ENCODE peak calls at places on chromosomes 11 and 22, in seven cellular contexts. P is breast epithelium, R is HFF-Myc, Z is astrocyte of the spinal cord, F is lower leg skin, K is uterus, U is cardiac fibroblast. A is an unnamed sample.

GRCh38 chr11:103659138-103659734 is 377.2 kb upstream of the DDI1 start:
- DNase-seq in P (no peak), U (peak), Z (no peak), F (no peak), K (no peak), R (no peak), A (no peak)

GRCh38 chr11:113176971-113177370 is 137.4 kb upstream of the TTC12 start:
- DNase-seq in K (no peak), Z (peak), P (no peak), R (peak), U (peak), F (no peak), A (peak)

GRCh38 chr11:120273432-120273831 is 33.5 kb downstream of the POU2F3 start:
- DNase-seq in R (no peak), U (peak), Z (no peak), K (no peak), F (no peak), P (no peak), A (peak)

GRCh38 chr11:17263803-17264202 is 12.7 kb upstream of the NUCB2 start:
- DNase-seq in K (no peak), P (no peak), Z (peak), F (no peak), U (peak), R (no peak), A (peak)

GRCh38 chr22:44329179-44329796 is 16.5 kb upstream of the SHISAL1 start:
- DNase-seq in K (no peak), Z (no peak), R (no peak), P (no peak), U (no peak), F (no peak), A (no peak)

GRCh38 chr11:2462092-2462985 is 17.5 kb downstream of the KCNQ1 start:
- DNase-seq in R (no peak), K (no peak), P (no peak), Z (no peak), F (peak), U (no peak), A (no peak)

GRCh38 chr11:11179239-11179638 is 173.8 kb downstream of the CSNK2A3 start:
- DNase-seq in R (no peak), U (peak), F (no peak), K (no peak), Z (peak), P (no peak), A (peak)

GRCh38 chr11:44957051-44957515 is 6.4 kb upstream of the TP53I11 start:
- DNase-seq in P (no peak), U (no peak), Z (no peak), K (no peak), F (no peak), R (no peak), A (no peak)

GRCh38 chr11:123251656-123252344 is 56.8 kb upstream of the CLMP start:
- DNase-seq in R (no peak), F (no peak), P (no peak), K (peak), U (peak), Z (no peak), A (peak)

GRCh38 chr11:17013548-17014320 is 480 bp downstream of the PLEKHA7 start:
- DNase-seq in F (peak), R (no peak), K (no peak), U (no peak), Z (no peak), P (no peak), A (no peak)

GRCh38 chr11:126354631-126355323 is 709 bp upstream of the ST3GAL4 start:
- DNase-seq in P (no peak), F (no peak), U (peak), K (no peak), R (no peak), Z (no peak), A (no peak)

GRCh38 chr11:57700425-57700824 is 11.6 kb downstream of the MED19 start:
- DNase-seq in R (no peak), K (no peak), Z (no peak), P (no peak), U (no peak), F (no peak), A (no peak)

GRCh38 chr11:75625970-75626691 is 42.7 kb downstream of the MAP6 start:
- DNase-seq in U (peak), R (peak), F (no peak), P (no peak), Z (peak), K (no peak), A (peak)

GRCh38 chr22:44701824-44702478 is at the start of gene PRR5:
- DNase-seq in F (peak), K (peak), P (peak), U (peak), Z (peak), R (peak), A (peak)

GRCh38 chr22:25354456-25354855 is 135.0 kb downstream of the CRYBB2 start:
- DNase-seq in Z (no peak), F (peak), P (no peak), R (no peak), K (no peak), U (no peak), A (no peak)

GRCh38 chr11:111531687-111532364 is 8.7 kb upstream of the LAYN start:
- DNase-seq in Z (peak), P (no peak), K (no peak), R (peak), U (peak), F (no peak), A (peak)

GRCh38 chr22:47434336-47435203 is 672.1 kb downstream of the TBC1D22A start:
- DNase-seq in R (no peak), K (no peak), U (no peak), Z (no peak), F (no peak), P (no peak), A (no peak)

GRCh38 chr22:38494498-38494897 is 11.6 kb downstream of the DDX17 start:
- DNase-seq in U (peak), K (no peak), Z (no peak), R (no peak), P (no peak), F (no peak), A (peak)

GRCh38 chr11:66052664-66052982 is 459 bp downstream of the SF3B2 start:
- DNase-seq in K (no peak), P (no peak), F (no peak), Z (no peak), R (no peak), U (no peak), A (no peak)

GRCh38 chr11:66055021-66055420 is 2.9 kb downstream of the SF3B2 start:
- DNase-seq in U (no peak), P (no peak), K (no peak), Z (no peak), R (no peak), F (no peak), A (no peak)

GRCh38 chr11:66050581-66051231 is 1.5 kb upstream of the SF3B2 start:
- DNase-seq in K (no peak), R (no peak), F (no peak), Z (no peak), P (no peak), U (no peak), A (no peak)

GRCh38 chr11:66051371-66051765 is 796 bp upstream of the SF3B2 start:
- DNase-seq in P (no peak), U (no peak), K (no peak), R (no peak), Z (no peak), F (no peak), A (no peak)

GRCh38 chr11:66051766-66052663 is at the start of gene SF3B2:
- DNase-seq in F (peak), R (peak), U (peak), Z (peak), P (peak), K (peak), A (peak)
- TF ChIP-seq CTCF in F (no peak), R (no peak), U (no peak), Z (no peak), P (no peak), K (no peak), A (no peak)

GRCh38 chr11:122150484-122151124 is 34.6 kb upstream of the BLID start:
- DNase-seq in U (no peak), K (no peak), Z (no peak), P (no peak), R (no peak), F (no peak), A (no peak)
- H3K4me3 ChIP-seq in U (no peak), K (no peak), Z (no peak), P (no peak), R (no peak), F (no peak), A (no peak)

GRCh38 chr11:119056397-119056999 is 507 bp downstream of the HYOU1 start:
- DNase-seq in K (no peak), U (peak), P (peak), F (peak), Z (no peak), R (no peak), A (no peak)

GRCh38 chr11:119052163-119052814 is 4.7 kb downstream of the HYOU1 start:
- DNase-seq in U (no peak), F (no peak), P (no peak), K (no peak), Z (no peak), R (no peak), A (no peak)

GRCh38 chr11:119057000-119057769 is at the start of gene HYOU1:
- DNase-seq in F (peak), U (peak), K (peak), Z (peak), P (peak), R (peak), A (peak)

GRCh38 chr11:119054418-119054817 is 2.6 kb downstream of the HYOU1 start:
- DNase-seq in R (no peak), P (no peak), F (no peak), U (no peak), K (no peak), Z (no peak), A (no peak)

GRCh38 chr11:119055901-119056300 is 1.1 kb downstream of the HYOU1 start:
- DNase-seq in R (no peak), K (no peak), Z (peak), P (no peak), F (no peak), U (peak), A (peak)
- TF ChIP-seq CTCF in R (peak), K (no peak), Z (peak), P (no peak), F (no peak), U (peak), A (peak)

GRCh38 chr11:62555464-62556092 is 9.0 kb upstream of the AHNAK start:
- DNase-seq in U (peak), Z (no peak), P (no peak), F (peak), K (no peak), R (no peak), A (peak)
- H3K4me3 ChIP-seq in U (no peak), Z (no peak), P (peak), F (no peak), K (no peak), R (peak), A (peak)

GRCh38 chr11:35096737-35097136 is 42.2 kb upstream of the CD44 start:
- DNase-seq in Z (no peak), P (no peak), R (no peak), F (no peak), K (no peak), U (no peak), A (no peak)
- TF ChIP-seq CTCF in Z (no peak), P (no peak), R (no peak), F (no peak), K (no peak), U (no peak), A (no peak)

DNA sequence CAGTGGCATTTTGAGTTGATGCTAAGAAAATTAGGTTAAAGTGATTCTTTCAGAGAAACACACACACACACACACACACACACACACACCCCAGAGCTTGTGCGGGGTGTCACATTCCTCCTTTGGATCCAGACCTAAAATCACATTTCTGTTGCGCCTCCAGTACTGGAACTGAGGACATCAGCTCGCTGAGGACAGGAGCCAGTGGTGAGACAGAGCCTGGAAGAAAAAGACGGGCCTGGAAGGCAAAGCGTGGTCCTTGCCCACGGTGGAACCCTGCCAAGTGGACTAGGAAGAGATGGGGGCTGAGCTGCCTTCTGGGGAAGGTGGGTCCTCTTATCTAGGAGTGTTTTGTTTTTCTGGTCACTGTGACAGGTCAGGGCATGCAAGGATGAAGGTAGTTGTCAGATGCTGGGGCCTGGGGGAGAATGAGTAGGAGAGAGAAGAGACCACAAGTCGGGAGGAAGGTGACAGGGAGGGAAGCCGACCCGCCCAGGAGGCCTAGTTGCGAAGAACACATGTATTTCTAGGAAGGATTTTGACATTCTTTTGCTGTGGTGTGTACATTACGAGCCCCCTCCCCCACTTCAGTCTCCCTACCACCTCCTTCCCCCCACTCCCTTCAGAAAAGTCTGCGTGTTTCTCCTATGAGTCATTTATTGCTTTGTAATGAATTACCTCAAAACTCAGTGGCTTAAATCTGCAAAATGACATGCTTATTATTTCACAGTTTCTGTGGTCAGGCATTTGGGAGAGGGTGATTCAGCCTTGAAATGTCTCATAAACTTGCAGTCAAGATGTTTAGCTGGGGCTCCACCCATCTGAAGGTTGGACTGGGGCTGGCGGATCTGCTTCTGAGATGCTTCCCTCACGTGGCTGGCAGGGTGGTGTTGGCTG is 4.8 kb upstream of the ELFN2 start:
- DNase-seq in U (peak), K (no peak), F (no peak), R (peak), Z (peak), P (no peak), A (peak)
- H3K4me3 ChIP-seq in U (no peak), K (no peak), F (no peak), R (no peak), Z (no peak), P (no peak), A (no peak)

GRCh38 chr11:1389103-1389931 is 417 bp upstream of the BRSK2 start:
- DNase-seq in K (peak), F (peak), U (peak), Z (peak), R (peak), P (peak), A (peak)
- TF ChIP-seq CTCF in K (no peak), F (no peak), U (no peak), Z (no peak), R (no peak), P (no peak), A (peak)

GRCh38 chr22:21666786-21667185 is 974 bp downstream of the PPIL2 start:
- DNase-seq in R (no peak), P (no peak), F (no peak), Z (no peak), K (no peak), U (no peak), A (no peak)
- H3K4me3 ChIP-seq in R (peak), P (peak), F (peak), Z (peak), K (peak), U (peak), A (peak)

GRCh38 chr11:108835624-108836023 is 170.8 kb downstream of the DDX10 start:
- DNase-seq in K (no peak), R (no peak), U (no peak), F (no peak), Z (no peak), P (no peak), A (no peak)
- TF ChIP-seq CTCF in K (no peak), R (no peak), U (no peak), F (no peak), Z (no peak), P (no peak), A (no peak)

DNA sequence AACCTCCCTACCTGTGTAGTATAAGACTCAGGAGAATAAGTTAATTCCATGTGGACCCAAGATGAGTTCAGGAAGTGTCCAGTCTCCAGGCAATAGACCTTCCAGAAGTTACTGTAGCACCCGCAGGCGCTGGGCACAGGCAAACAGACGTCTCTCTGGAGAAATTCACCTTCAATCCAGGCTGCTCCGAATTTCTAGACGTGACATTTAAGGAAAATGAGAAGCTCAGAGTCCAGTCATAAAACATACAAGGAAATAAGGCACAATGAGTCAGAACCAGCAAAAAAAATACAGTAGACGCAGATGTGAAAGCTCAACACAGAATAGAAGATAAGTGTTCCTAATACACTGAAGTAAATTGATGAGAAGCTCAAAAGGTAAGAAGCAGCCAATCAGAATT is 14.2 kb downstream of the NADSYN1 start:
- DNase-seq in P (no peak), K (no peak), U (no peak), F (no peak), Z (no peak), R (no peak), A (no peak)
- H3K4me3 ChIP-seq in P (no peak), K (no peak), U (no peak), F (no peak), Z (no peak), R (no peak), A (no peak)